ENCODE peak calls at places on chromosomes 4 and X, in six cellular contexts. V is suprapubic skin, A is right lobe of liver, F is heart left ventricle, N is foreskin keratinocyte, H is bronchial epithelial cell. P is an unnamed sample.

GRCh38 chr4:108270466-108271450 is 102.0 kb upstream of the LEF1 start:
- DNase-seq in V (no peak), A (no peak), F (no peak), N (peak; percentile 85), H (peak; percentile 91), P (no peak)

GRCh38 chr4:104146048-104146447 is 348.6 kb downstream of the CXXC4 start:
- DNase-seq in V (no peak), A (no peak), F (no peak), N (no peak), H (no peak), P (no peak)

GRCh38 chr4:141036786-141037185 is 96.5 kb downstream of the RNF150 start:
- DNase-seq in V (no peak), A (no peak), F (no peak), N (no peak), H (no peak), P (no peak)

GRCh38 chrX:39491548-39492297 is 606.0 kb downstream of the BCOR start:
- DNase-seq in V (no peak), A (no peak), F (no peak), N (no peak), H (no peak), P (no peak)

GRCh38 chr4:154807042-154807630 is 26.1 kb downstream of the RBM46 start:
- DNase-seq in V (no peak), A (no peak), F (no peak), N (peak; percentile 39), H (peak; percentile 58), P (no peak)

GRCh38 chr4:43325220-43325967 is 432.9 kb downstream of the GRXCR1 start:
- DNase-seq in V (no peak), A (no peak), F (no peak), N (no peak), H (no peak), P (no peak)

GRCh38 chr4:137267024-137267423 is 265.3 kb downstream of the PCDH18 start:
- DNase-seq in V (no peak), A (no peak), F (no peak), N (peak; percentile 72), H (peak; percentile 61), P (no peak)

GRCh38 chrX:65034641-65035450 is 58.6 kb upstream of the ZC4H2 start:
- DNase-seq in V (peak; percentile 71), A (peak; percentile 80), F (peak; percentile 63), N (peak; percentile 28), H (peak; percentile 50), P (peak; percentile 29)

GRCh38 chr4:10590896-10591295 is 93.7 kb downstream of the CLNK start:
- DNase-seq in V (no peak), A (no peak), F (no peak), N (peak; percentile 70), H (peak; percentile 86), P (no peak)

GRCh38 chrX:112760697-112761096 is 79.9 kb downstream of the AMOT start:
- DNase-seq in V (no peak), A (no peak), F (no peak), N (peak; percentile 10), H (no peak), P (no peak)

GRCh38 chr4:182144621-182145359 is 98.4 kb upstream of the TENM3 start:
- DNase-seq in V (no peak), A (no peak), F (no peak), N (no peak), H (no peak), P (no peak)

GRCh38 chrX:397575-397974 is 10.9 kb upstream of the PPP2R3B start:
- DNase-seq in V (no peak), A (no peak), F (peak; percentile 70), N (no peak), H (no peak), P (no peak)

GRCh38 chr4:146976145-146976544 is 30.5 kb upstream of the TTC29 start:
- DNase-seq in V (no peak), A (no peak), F (no peak), N (no peak), H (no peak), P (no peak)

GRCh38 chr4:146981651-146982050 is 36.0 kb upstream of the TTC29 start:
- DNase-seq in V (no peak), A (no peak), F (no peak), N (no peak), H (no peak), P (no peak)

GRCh38 chr4:146975535-146975934 is 29.9 kb upstream of the TTC29 start:
- DNase-seq in V (no peak), A (no peak), F (no peak), N (no peak), H (no peak), P (no peak)

DNA sequence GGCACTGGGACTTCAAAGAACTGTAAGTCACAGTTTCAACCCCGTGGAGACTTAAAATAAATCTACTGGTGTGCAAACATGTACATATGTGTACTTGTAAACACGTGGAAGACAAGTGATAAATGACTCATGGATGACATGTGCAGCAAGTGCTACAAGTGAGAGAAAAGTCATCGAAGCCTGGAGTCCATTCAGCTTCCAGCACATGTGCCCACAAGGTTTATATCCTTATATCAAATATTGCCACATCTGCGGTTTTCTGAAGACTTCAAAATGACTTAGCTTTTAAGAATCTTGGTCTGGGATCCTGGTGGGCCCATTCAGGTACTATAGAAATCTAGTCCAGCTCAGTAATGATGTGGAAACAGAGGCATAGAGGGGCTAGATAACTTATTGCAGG is 33.0 kb upstream of the TTC29 start:
- DNase-seq in V (no peak), A (no peak), F (no peak), N (no peak), H (peak; percentile 37), P (no peak)
- TF ChIP-seq CTCF in V (no peak), A (no peak), F (no peak), N (no peak), H (no peak), P (no peak)

GRCh38 chr4:96312049-96312685 is 472.3 kb downstream of the PDHA2 start:
- DNase-seq in V (no peak), A (no peak), F (no peak), N (peak; percentile 13), H (no peak), P (no peak)
- H3K27me3 ChIP-seq in V (no peaks in the 10 kb centered on the region), A (no peaks in the 10 kb centered on the region), F (no peaks in the 10 kb centered on the region), N (no peaks in the 10 kb centered on the region), H (no peaks in the 10 kb centered on the region), P (no peaks in the 10 kb centered on the region)

GRCh38 chr4:186169333-186169941 is 21.9 kb upstream of the CYP4V2 start:
- DNase-seq in V (no peak), A (no peak), F (no peak), N (no peak), H (no peak), P (no peak)
- TF ChIP-seq CTCF in V (no peak), A (no peak), F (no peak), N (no peak), H (no peak), P (no peak)

DNA sequence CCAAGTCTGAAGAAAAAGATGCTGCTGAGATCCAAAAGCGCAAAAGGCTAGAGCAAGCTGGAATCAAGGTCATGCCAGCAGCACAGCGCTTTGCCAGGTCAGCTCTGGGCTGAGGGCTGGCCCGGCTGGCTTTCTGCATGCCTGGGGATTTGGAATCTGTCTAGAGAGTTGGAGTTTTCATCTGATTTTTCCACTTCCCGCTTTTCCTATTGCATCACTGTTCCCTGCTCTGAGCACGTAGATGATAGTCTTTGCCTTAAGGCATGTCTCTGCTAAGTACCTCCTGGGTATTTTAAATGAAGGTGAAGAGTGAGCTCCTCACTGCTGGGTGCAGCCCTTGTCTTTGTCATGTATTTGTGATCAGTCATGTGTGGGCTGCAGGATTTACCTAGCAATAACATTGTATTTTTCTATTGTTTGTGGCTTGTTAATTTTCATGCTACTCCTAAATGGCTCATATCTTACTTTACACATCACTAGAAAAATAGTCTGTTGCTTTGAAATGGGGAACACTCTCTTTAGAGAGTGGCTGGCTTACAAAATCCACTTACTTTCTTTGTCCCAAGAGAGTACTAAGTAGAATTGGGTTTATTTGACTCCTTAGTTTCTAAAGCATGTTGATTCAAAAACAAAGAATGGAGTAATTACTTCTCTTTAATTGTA is 82.8 kb downstream of the LIMCH1 start:
- DNase-seq in V (no peak), A (no peak), F (no peak), N (no peak), H (no peak), P (no peak)
- H3K27me3 ChIP-seq in V (no peaks in the 10 kb centered on the region), A (no peaks in the 10 kb centered on the region), F (no peaks in the 10 kb centered on the region), N (peaks cover 12% of the 10 kb centered on the region), H (no peaks in the 10 kb centered on the region), P (no peaks in the 10 kb centered on the region)

GRCh38 chr4:121822796-121823504 is 733 bp downstream of the CCNA2 start:
- DNase-seq in V (no peak), A (no peak), F (peak; percentile 5), N (no peak), H (peak; percentile 6), P (peak; percentile 45)
- TF ChIP-seq CTCF in V (no peak), A (no peak), F (no peak), N (peak; percentile 23), H (no peak), P (peak; percentile 32)

DNA sequence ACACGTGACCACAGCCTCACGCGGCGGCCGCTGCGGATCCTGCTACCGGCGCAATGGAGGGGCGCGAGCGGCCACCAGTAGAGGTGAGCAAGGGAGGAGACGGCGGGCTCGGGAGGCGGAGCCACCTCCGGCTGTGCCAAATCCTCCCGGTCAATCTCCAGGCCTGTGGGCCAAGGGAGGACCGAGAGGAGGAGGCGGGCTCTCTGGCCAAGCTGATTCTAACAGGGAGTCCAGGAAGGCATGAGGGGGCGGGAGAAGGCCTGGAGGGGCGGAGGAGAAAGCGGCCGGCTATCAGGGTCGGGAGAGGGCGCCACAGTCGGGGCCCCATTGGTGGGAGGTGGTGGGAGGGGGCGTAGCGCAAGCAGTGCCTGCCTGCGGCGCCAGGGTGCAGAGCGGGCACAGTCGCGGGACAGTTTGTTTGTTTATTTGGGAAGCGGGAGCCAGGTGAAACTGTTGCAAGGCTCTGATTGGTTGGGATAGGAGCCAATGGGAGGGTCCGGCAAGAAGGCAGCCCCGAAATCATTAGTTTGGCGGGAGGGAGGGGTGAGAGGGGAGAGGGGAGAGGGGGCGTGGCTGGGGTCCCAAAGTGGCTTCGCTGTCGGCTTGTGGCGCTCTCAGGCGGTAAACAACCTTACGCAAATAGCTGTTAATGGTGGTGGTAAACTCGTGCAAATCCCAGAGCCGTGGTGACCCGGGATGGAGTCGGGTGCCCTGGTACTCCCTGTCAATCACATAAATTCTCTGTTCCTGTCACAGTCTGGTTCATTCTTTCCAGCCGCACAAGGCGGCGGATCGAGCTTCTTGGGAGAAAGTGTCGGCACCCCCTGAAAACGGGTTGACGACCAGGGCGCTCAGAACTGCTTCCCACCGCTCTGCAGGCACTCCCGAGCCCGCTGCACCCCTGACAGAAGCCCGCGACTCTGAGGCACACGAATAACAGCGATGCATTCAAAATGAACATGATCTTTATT is at the start of gene IRS4:
- DNase-seq in V (no peak), A (no peak), F (no peak), N (no peak), H (peak; percentile 3), P (peak; percentile 28)
- H3K27me3 ChIP-seq in V (peaks cover 75% of the 10 kb centered on the region), A (no peaks in the 10 kb centered on the region), F (no peaks in the 10 kb centered on the region), N (peaks cover 87% of the 10 kb centered on the region), H (peaks cover 34% of the 10 kb centered on the region), P (peaks cover 89% of the 10 kb centered on the region)

DNA sequence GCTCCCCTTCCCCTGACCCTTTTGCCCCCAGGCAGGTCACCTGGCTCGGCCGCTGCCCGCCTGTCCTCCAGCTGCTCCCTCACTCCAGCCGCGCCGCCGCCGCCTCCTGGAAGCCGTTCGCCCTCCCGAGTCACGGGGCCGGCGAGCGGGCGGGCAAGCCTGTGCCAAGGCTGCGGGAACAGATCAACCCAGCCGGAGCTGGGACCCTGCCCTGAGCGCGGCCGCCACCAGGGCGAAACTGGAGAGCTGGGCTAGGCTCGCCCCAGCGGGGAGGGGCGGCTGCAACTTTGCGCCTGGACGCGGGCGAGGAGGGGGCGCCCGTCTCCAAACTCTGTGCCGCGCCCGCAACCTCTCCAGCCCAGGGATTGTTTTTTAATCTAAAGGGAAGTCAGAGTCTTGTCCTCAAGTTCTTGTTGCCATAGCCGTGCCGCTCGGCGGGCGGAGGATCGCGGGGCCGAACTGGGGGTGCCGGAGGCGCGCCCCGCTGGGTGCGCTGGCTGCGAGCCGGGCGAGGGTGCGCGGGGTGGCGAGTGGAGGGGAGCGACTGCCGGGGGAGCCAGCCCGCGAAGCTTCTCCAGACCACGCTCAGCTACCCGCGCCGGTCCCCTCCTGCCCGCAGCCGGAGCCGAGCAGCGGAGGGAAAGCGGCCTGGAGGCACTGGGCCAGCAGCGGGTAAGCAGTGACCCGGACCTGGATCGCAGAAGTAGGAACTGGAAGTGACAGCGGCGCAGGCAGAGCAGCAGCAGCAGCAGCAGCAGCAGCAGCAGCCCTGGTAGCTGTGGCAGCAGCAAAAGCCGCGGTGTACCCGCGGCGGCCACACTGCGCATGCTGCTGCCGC is 13.4 kb downstream of the ARHGEF6 start:
- DNase-seq in V (peak; percentile 82), A (peak; percentile 69), F (peak; percentile 73), N (no peak), H (no peak), P (no peak)
- TF ChIP-seq CTCF in V (peak; percentile 23), A (peak; percentile 13), F (peak; percentile 29), N (peak; percentile 14), H (peak; percentile 16), P (no peak)

P was measured in RWPE2.